ENCODE peak calls at places on chromosome 2, in five cellular contexts. One of them, this sample, is unnamed.

GRCh38 chr2:51722311-51722710 is 690.4 kb upstream of the NRXN1 start:
- DNase-seq in mesendoderm: no peak
- DNase-seq in H9: no peak
- DNase-seq in IMR-90: peak; percentile 98
- DNase-seq in neuronal stem cell: no peak
- DNase-seq in this sample: peak; percentile 14

GRCh38 chr2:190765386-190766173 is 115.0 kb upstream of the GLS start:
- DNase-seq in mesendoderm: no peak
- DNase-seq in H9: no peak
- DNase-seq in IMR-90: peak; percentile 89
- DNase-seq in neuronal stem cell: no peak
- DNase-seq in this sample: no peak

GRCh38 chr2:47041065-47041464 is 114.0 kb downstream of the STPG4 start:
- DNase-seq in mesendoderm: no peak
- DNase-seq in H9: no peak
- DNase-seq in IMR-90: no peak
- DNase-seq in neuronal stem cell: no peak
- DNase-seq in this sample: no peak

GRCh38 chr2:48589170-48589767 is 28.4 kb upstream of the GTF2A1L start:
- DNase-seq in mesendoderm: peak; percentile 32
- DNase-seq in H9: no peak
- DNase-seq in IMR-90: peak; percentile 59
- DNase-seq in neuronal stem cell: no peak
- DNase-seq in this sample: peak; percentile 47

GRCh38 chr2:134405641-134406081 is 151.8 kb downstream of the MGAT5 start:
- DNase-seq in mesendoderm: no peak
- DNase-seq in H9: no peak
- DNase-seq in IMR-90: peak; percentile 40
- DNase-seq in neuronal stem cell: no peak
- DNase-seq in this sample: no peak

GRCh38 chr2:213065583-213066444 is 85.6 kb downstream of the IKZF2 start:
- DNase-seq in mesendoderm: peak; percentile 62
- DNase-seq in H9: peak; percentile 39
- DNase-seq in IMR-90: peak; percentile 50
- DNase-seq in neuronal stem cell: no peak
- DNase-seq in this sample: no peak

GRCh38 chr2:43225093-43225787 is 1.2 kb downstream of the ZFP36L2 start:
- DNase-seq in mesendoderm: peak; percentile 79
- DNase-seq in H9: peak; percentile 47
- DNase-seq in IMR-90: peak; percentile 64
- DNase-seq in neuronal stem cell: peak; percentile 52
- DNase-seq in this sample: no peak

GRCh38 chr2:45177870-45178269 is 168.6 kb upstream of the SIX2 start:
- DNase-seq in mesendoderm: no peak
- DNase-seq in H9: no peak
- DNase-seq in IMR-90: peak; percentile 95
- DNase-seq in neuronal stem cell: no peak
- DNase-seq in this sample: no peak

GRCh38 chr2:14632133-14632936 is at the start of gene LRATD1:
- DNase-seq in mesendoderm: peak; percentile 91
- DNase-seq in H9: peak; percentile 94
- DNase-seq in IMR-90: peak; percentile 55
- DNase-seq in neuronal stem cell: peak; percentile 89
- DNase-seq in this sample: peak; percentile 90

GRCh38 chr2:107325983-107326786 is 440.2 kb upstream of the ST6GAL2 start:
- DNase-seq in mesendoderm: no peak
- DNase-seq in H9: no peak
- DNase-seq in IMR-90: no peak
- DNase-seq in neuronal stem cell: no peak
- DNase-seq in this sample: no peak

DNA sequence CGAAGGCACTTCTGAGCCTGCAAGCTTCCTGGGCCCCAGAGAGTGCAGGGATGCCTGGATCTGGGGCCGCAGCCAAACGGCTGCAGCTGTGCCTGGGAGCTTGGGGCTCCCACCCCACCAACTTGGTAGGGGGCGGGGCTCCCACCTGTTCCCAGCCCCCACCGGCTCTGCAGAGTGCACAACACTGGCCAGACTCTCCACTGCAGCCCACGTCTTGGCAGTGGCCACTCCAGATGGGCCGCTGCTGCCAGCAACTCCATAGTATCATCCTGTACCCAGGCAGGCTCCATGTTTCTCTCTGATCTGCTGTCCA is 9.9 kb downstream of the DYSF start:
- DNase-seq in mesendoderm: no peak
- DNase-seq in H9: peak; percentile 23
- DNase-seq in IMR-90: no peak
- DNase-seq in neuronal stem cell: no peak
- DNase-seq in this sample: no peak
- H4K8ac ChIP-seq in mesendoderm: no peak overlapping the region
- H4K8ac ChIP-seq in H9: no peak overlapping the region
- H4K8ac ChIP-seq in IMR-90: no peak overlapping the region
- H4K8ac ChIP-seq in neuronal stem cell: no peak overlapping the region
- H4K8ac ChIP-seq in this sample: no peak overlapping the region

GRCh38 chr2:237012021-237012420 is 73.7 kb upstream of the COPS8 start:
- DNase-seq in mesendoderm: no peak
- DNase-seq in H9: no peak
- DNase-seq in IMR-90: no peak
- DNase-seq in neuronal stem cell: peak; percentile 51
- DNase-seq in this sample: no peak
- H4K8ac ChIP-seq in mesendoderm: no peak overlapping the region
- H4K8ac ChIP-seq in H9: no peak overlapping the region
- H4K8ac ChIP-seq in IMR-90: no peak overlapping the region
- H4K8ac ChIP-seq in neuronal stem cell: no peak overlapping the region
- H4K8ac ChIP-seq in this sample: no peak overlapping the region

GRCh38 chr2:53438692-53439091 is 328.9 kb upstream of the CHAC2 start:
- DNase-seq in mesendoderm: no peak
- DNase-seq in H9: no peak
- DNase-seq in IMR-90: no peak
- DNase-seq in neuronal stem cell: no peak
- DNase-seq in this sample: no peak
- H4K8ac ChIP-seq in mesendoderm: no peak overlapping the region
- H4K8ac ChIP-seq in H9: no peak overlapping the region
- H4K8ac ChIP-seq in IMR-90: no peak overlapping the region
- H4K8ac ChIP-seq in neuronal stem cell: no peak overlapping the region
- H4K8ac ChIP-seq in this sample: no peak overlapping the region

GRCh38 chr2:220847006-220847405 is 725.1 kb downstream of the EPHA4 start:
- DNase-seq in mesendoderm: no peak
- DNase-seq in H9: no peak
- DNase-seq in IMR-90: peak; percentile 30
- DNase-seq in neuronal stem cell: no peak
- DNase-seq in this sample: no peak
- H4K8ac ChIP-seq in mesendoderm: no peak overlapping the region
- H4K8ac ChIP-seq in H9: no peak overlapping the region
- H4K8ac ChIP-seq in IMR-90: no peak overlapping the region
- H4K8ac ChIP-seq in neuronal stem cell: no peak overlapping the region
- H4K8ac ChIP-seq in this sample: no peak overlapping the region

DNA sequence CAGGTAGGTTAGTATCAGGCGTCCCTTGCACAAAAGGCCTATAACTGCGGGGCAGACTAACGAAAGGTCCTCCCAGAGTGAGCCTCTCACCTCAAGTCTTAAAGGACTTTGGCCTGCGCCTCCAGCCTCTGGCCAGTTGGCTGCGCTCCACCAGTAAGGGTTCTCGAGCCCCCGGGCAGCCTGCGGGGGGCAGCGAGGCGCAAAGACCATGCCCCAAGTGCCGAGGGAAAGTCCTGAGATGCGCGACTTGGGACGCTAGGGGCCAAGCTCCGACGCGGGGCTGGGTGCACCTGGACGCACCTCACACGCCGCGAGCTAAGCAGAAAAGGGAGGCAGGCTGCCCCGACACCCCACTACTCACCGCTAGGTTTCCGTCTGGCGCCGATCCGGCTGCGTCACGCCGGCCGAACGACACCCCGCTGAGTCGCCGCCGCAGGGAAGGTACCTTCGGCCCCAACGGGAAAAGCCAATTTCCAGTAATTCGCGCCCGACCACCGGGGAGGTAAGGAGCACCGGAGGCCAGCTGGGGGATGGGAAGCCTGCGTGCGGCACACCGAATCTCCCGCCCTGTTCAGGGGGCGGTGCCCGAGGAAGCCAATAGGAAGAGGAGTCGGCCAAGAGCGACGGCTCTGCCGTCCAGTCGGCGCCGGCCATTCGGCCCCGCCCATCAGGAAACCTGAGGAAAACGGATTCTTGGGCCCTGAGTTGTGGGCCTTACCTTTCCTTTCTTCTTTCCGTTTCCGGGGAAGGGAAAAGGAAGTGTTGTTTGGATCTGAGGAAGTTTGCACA is at the start of gene ORC2:
- DNase-seq in mesendoderm: peak; percentile 98
- DNase-seq in H9: peak; percentile 95
- DNase-seq in IMR-90: peak; percentile 91
- DNase-seq in neuronal stem cell: peak; percentile 94
- DNase-seq in this sample: peak; percentile 99
- H4K8ac ChIP-seq in mesendoderm: no peak within 1 kb of the TSS
- H4K8ac ChIP-seq in H9: no peak within 1 kb of the TSS
- H4K8ac ChIP-seq in IMR-90: peak within 1 kb of the TSS; percentile 61
- H4K8ac ChIP-seq in neuronal stem cell: peak within 1 kb of the TSS; percentile 98
- H4K8ac ChIP-seq in this sample: peak within 1 kb of the TSS; percentile 76

GRCh38 chr2:723761-724160 is 46.6 kb upstream of the TMEM18 start:
- DNase-seq in mesendoderm: no peak
- DNase-seq in H9: no peak
- DNase-seq in IMR-90: no peak
- DNase-seq in neuronal stem cell: no peak
- DNase-seq in this sample: no peak

GRCh38 chr2:727071-727470 is 49.9 kb upstream of the TMEM18 start:
- DNase-seq in mesendoderm: no peak
- DNase-seq in H9: no peak
- DNase-seq in IMR-90: no peak
- DNase-seq in neuronal stem cell: no peak
- DNase-seq in this sample: no peak

GRCh38 chr2:726158-726557 is 49.0 kb upstream of the TMEM18 start:
- DNase-seq in mesendoderm: no peak
- DNase-seq in H9: no peak
- DNase-seq in IMR-90: no peak
- DNase-seq in neuronal stem cell: no peak
- DNase-seq in this sample: peak; percentile 12

GRCh38 chr2:728165-728564 is 51.0 kb upstream of the TMEM18 start:
- DNase-seq in mesendoderm: no peak
- DNase-seq in H9: no peak
- DNase-seq in IMR-90: no peak
- DNase-seq in neuronal stem cell: no peak
- DNase-seq in this sample: no peak

GRCh38 chr2:725464-725863 is 48.3 kb upstream of the TMEM18 start:
- DNase-seq in mesendoderm: no peak
- DNase-seq in H9: no peak
- DNase-seq in IMR-90: no peak
- DNase-seq in neuronal stem cell: no peak
- DNase-seq in this sample: no peak
- H4K8ac ChIP-seq in mesendoderm: no peak overlapping the region
- H4K8ac ChIP-seq in H9: no peak overlapping the region
- H4K8ac ChIP-seq in IMR-90: no peak overlapping the region
- H4K8ac ChIP-seq in neuronal stem cell: no peak overlapping the region
- H4K8ac ChIP-seq in this sample: no peak overlapping the region

DNA sequence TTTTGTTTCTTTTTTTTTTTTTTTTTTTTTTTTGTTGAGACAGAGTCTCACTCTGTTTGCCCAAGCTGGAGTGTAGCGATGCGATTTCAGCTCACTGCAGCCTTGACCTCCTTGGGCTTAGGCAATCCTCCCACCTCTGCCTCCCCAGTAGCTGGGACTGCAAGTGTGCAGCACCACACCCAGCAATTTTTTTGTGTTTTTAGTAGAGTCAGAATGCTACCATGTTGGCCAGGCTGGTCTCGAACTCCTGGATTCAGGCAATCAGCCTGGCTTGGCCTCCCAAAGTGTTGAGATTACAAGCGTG is 8.2 kb downstream of the ITGA6 start:
- DNase-seq in mesendoderm: no peak
- DNase-seq in H9: no peak
- DNase-seq in IMR-90: no peak
- DNase-seq in neuronal stem cell: no peak
- DNase-seq in this sample: no peak
- H4K8ac ChIP-seq in mesendoderm: no peak overlapping the region
- H4K8ac ChIP-seq in H9: no peak overlapping the region
- H4K8ac ChIP-seq in IMR-90: no peak overlapping the region
- H4K8ac ChIP-seq in neuronal stem cell: no peak overlapping the region
- H4K8ac ChIP-seq in this sample: no peak overlapping the region

This sample was measured in trophoblast cell.